ENCODE peak calls at places on chromosomes 11 and 22, in eight cellular contexts. One of them, this sample, is unnamed.

GRCh38 chr11:129252621-129253020 is 60.5 kb upstream of the ARHGAP32 start:
- DNase-seq in HFF-Myc: no peak
- DNase-seq in Jurkat, Clone E6-1: no peak
- DNase-seq in HCT116: no peak
- DNase-seq in CD4-positive, CD25-positive, alpha-beta regulatory T cell: no peak
- DNase-seq in T-helper 1 cell: no peak
- DNase-seq in IMR-90: no peak
- DNase-seq in kidney: no peak
- DNase-seq in this sample: no peak

GRCh38 chr11:119709638-119710346 is 19.2 kb downstream of the NECTIN1 start:
- DNase-seq in HFF-Myc: peak
- DNase-seq in Jurkat, Clone E6-1: peak
- DNase-seq in HCT116: no peak
- DNase-seq in CD4-positive, CD25-positive, alpha-beta regulatory T cell: no peak
- DNase-seq in T-helper 1 cell: no peak
- DNase-seq in IMR-90: peak
- DNase-seq in kidney: no peak
- DNase-seq in this sample: no peak

GRCh38 chr11:101583180-101584128 is at the start of gene TRPC6:
- DNase-seq in HFF-Myc: no peak
- DNase-seq in Jurkat, Clone E6-1: no peak
- DNase-seq in HCT116: no peak
- DNase-seq in CD4-positive, CD25-positive, alpha-beta regulatory T cell: no peak
- DNase-seq in T-helper 1 cell: no peak
- DNase-seq in IMR-90: peak
- DNase-seq in kidney: peak
- DNase-seq in this sample: peak

GRCh38 chr22:49354516-49355205 is 473.0 kb downstream of the BRD1 start:
- DNase-seq in HFF-Myc: no peak
- DNase-seq in Jurkat, Clone E6-1: no peak
- DNase-seq in HCT116: no peak
- DNase-seq in CD4-positive, CD25-positive, alpha-beta regulatory T cell: no peak
- DNase-seq in T-helper 1 cell: no peak
- DNase-seq in IMR-90: no peak
- DNase-seq in kidney: peak
- DNase-seq in this sample: no peak

GRCh38 chr11:38547464-38547863 is 1949.4 kb upstream of the RAG2 start:
- DNase-seq in HFF-Myc: no peak
- DNase-seq in Jurkat, Clone E6-1: no peak
- DNase-seq in HCT116: no peak
- DNase-seq in CD4-positive, CD25-positive, alpha-beta regulatory T cell: no peak
- DNase-seq in T-helper 1 cell: no peak
- DNase-seq in IMR-90: no peak
- DNase-seq in kidney: no peak
- DNase-seq in this sample: no peak

GRCh38 chr11:48047616-48048015 is 67.3 kb downstream of the PTPRJ start:
- DNase-seq in HFF-Myc: no peak
- DNase-seq in Jurkat, Clone E6-1: no peak
- DNase-seq in HCT116: no peak
- DNase-seq in CD4-positive, CD25-positive, alpha-beta regulatory T cell: no peak
- DNase-seq in T-helper 1 cell: no peak
- DNase-seq in IMR-90: peak
- DNase-seq in kidney: peak
- DNase-seq in this sample: no peak

GRCh38 chr22:31346255-31346732 is at the start of gene PATZ1:
- DNase-seq in HFF-Myc: no peak
- DNase-seq in Jurkat, Clone E6-1: peak
- DNase-seq in HCT116: peak
- DNase-seq in CD4-positive, CD25-positive, alpha-beta regulatory T cell: peak
- DNase-seq in T-helper 1 cell: peak
- DNase-seq in IMR-90: peak
- DNase-seq in kidney: peak
- DNase-seq in this sample: peak

GRCh38 chr11:17036666-17037658 is 22.7 kb upstream of the PLEKHA7 start:
- DNase-seq in HFF-Myc: no peak
- DNase-seq in Jurkat, Clone E6-1: no peak
- DNase-seq in HCT116: peak
- DNase-seq in CD4-positive, CD25-positive, alpha-beta regulatory T cell: no peak
- DNase-seq in T-helper 1 cell: no peak
- DNase-seq in IMR-90: no peak
- DNase-seq in kidney: no peak
- DNase-seq in this sample: peak

GRCh38 chr11:84398017-84398626 is 1112.0 kb upstream of the CCDC90B start:
- DNase-seq in HFF-Myc: no peak
- DNase-seq in Jurkat, Clone E6-1: peak
- DNase-seq in HCT116: no peak
- DNase-seq in CD4-positive, CD25-positive, alpha-beta regulatory T cell: no peak
- DNase-seq in T-helper 1 cell: no peak
- DNase-seq in IMR-90: peak
- DNase-seq in kidney: no peak
- DNase-seq in this sample: no peak

GRCh38 chr22:43389227-43389836 is 22.5 kb upstream of the MPPED1 start:
- DNase-seq in HFF-Myc: no peak
- DNase-seq in Jurkat, Clone E6-1: no peak
- DNase-seq in HCT116: no peak
- DNase-seq in CD4-positive, CD25-positive, alpha-beta regulatory T cell: no peak
- DNase-seq in T-helper 1 cell: no peak
- DNase-seq in IMR-90: no peak
- DNase-seq in kidney: peak
- DNase-seq in this sample: no peak

GRCh38 chr11:120054016-120054752 is 83.7 kb downstream of the TRIM29 start:
- DNase-seq in HFF-Myc: no peak
- DNase-seq in Jurkat, Clone E6-1: no peak
- DNase-seq in HCT116: no peak
- DNase-seq in CD4-positive, CD25-positive, alpha-beta regulatory T cell: no peak
- DNase-seq in T-helper 1 cell: no peak
- DNase-seq in IMR-90: no peak
- DNase-seq in kidney: no peak
- DNase-seq in this sample: no peak

GRCh38 chr22:24426436-24426835 is 963 bp upstream of the ADORA2A start:
- DNase-seq in HFF-Myc: no peak
- DNase-seq in Jurkat, Clone E6-1: no peak
- DNase-seq in HCT116: no peak
- DNase-seq in CD4-positive, CD25-positive, alpha-beta regulatory T cell: no peak
- DNase-seq in T-helper 1 cell: no peak
- DNase-seq in IMR-90: no peak
- DNase-seq in kidney: no peak
- DNase-seq in this sample: no peak

GRCh38 chr11:75768112-75768908 is at the start of gene DGAT2:
- DNase-seq in HFF-Myc: no peak
- DNase-seq in Jurkat, Clone E6-1: peak
- DNase-seq in HCT116: peak
- DNase-seq in CD4-positive, CD25-positive, alpha-beta regulatory T cell: peak
- DNase-seq in T-helper 1 cell: peak
- DNase-seq in IMR-90: peak
- DNase-seq in kidney: peak
- DNase-seq in this sample: peak

GRCh38 chr11:115980336-115980735 is 476.1 kb upstream of the CADM1 start:
- DNase-seq in HFF-Myc: no peak
- DNase-seq in Jurkat, Clone E6-1: no peak
- DNase-seq in HCT116: no peak
- DNase-seq in CD4-positive, CD25-positive, alpha-beta regulatory T cell: no peak
- DNase-seq in T-helper 1 cell: no peak
- DNase-seq in IMR-90: no peak
- DNase-seq in kidney: no peak
- DNase-seq in this sample: no peak

GRCh38 chr22:37254206-37254866 is 10.3 kb upstream of the RAC2 start:
- DNase-seq in HFF-Myc: no peak
- DNase-seq in Jurkat, Clone E6-1: no peak
- DNase-seq in HCT116: no peak
- DNase-seq in CD4-positive, CD25-positive, alpha-beta regulatory T cell: no peak
- DNase-seq in T-helper 1 cell: no peak
- DNase-seq in IMR-90: peak
- DNase-seq in kidney: no peak
- DNase-seq in this sample: no peak

GRCh38 chr11:15113381-15113780 is 1.3 kb upstream of the INSC start:
- DNase-seq in HFF-Myc: no peak
- DNase-seq in Jurkat, Clone E6-1: peak
- DNase-seq in HCT116: no peak
- DNase-seq in CD4-positive, CD25-positive, alpha-beta regulatory T cell: no peak
- DNase-seq in T-helper 1 cell: no peak
- DNase-seq in IMR-90: no peak
- DNase-seq in kidney: no peak
- DNase-seq in this sample: peak

GRCh38 chr11:61949169-61950034 is 749 bp upstream of the BEST1 start:
- DNase-seq in HFF-Myc: peak
- DNase-seq in Jurkat, Clone E6-1: peak
- DNase-seq in HCT116: peak
- DNase-seq in CD4-positive, CD25-positive, alpha-beta regulatory T cell: no peak
- DNase-seq in T-helper 1 cell: no peak
- DNase-seq in IMR-90: peak
- DNase-seq in kidney: peak
- DNase-seq in this sample: peak

GRCh38 chr22:38172489-38173155 is 9.0 kb downstream of the PLA2G6 start:
- DNase-seq in HFF-Myc: no peak
- DNase-seq in Jurkat, Clone E6-1: no peak
- DNase-seq in HCT116: no peak
- DNase-seq in CD4-positive, CD25-positive, alpha-beta regulatory T cell: no peak
- DNase-seq in T-helper 1 cell: peak
- DNase-seq in IMR-90: peak
- DNase-seq in kidney: peak
- DNase-seq in this sample: peak

GRCh38 chr11:46877580-46877979 is 31.5 kb upstream of the CKAP5 start:
- DNase-seq in HFF-Myc: no peak
- DNase-seq in Jurkat, Clone E6-1: no peak
- DNase-seq in HCT116: no peak
- DNase-seq in CD4-positive, CD25-positive, alpha-beta regulatory T cell: no peak
- DNase-seq in T-helper 1 cell: no peak
- DNase-seq in IMR-90: no peak
- DNase-seq in kidney: no peak
- DNase-seq in this sample: no peak

GRCh38 chr11:70618471-70619101 is 220.3 kb downstream of the CTTN start:
- DNase-seq in HFF-Myc: no peak
- DNase-seq in Jurkat, Clone E6-1: no peak
- DNase-seq in HCT116: no peak
- DNase-seq in CD4-positive, CD25-positive, alpha-beta regulatory T cell: no peak
- DNase-seq in T-helper 1 cell: no peak
- DNase-seq in IMR-90: no peak
- DNase-seq in kidney: no peak
- DNase-seq in this sample: peak

GRCh38 chr11:35282226-35282882 is 137.0 kb downstream of the SLC1A2 start:
- DNase-seq in HFF-Myc: no peak
- DNase-seq in Jurkat, Clone E6-1: no peak
- DNase-seq in HCT116: no peak
- DNase-seq in CD4-positive, CD25-positive, alpha-beta regulatory T cell: no peak
- DNase-seq in T-helper 1 cell: no peak
- DNase-seq in IMR-90: peak
- DNase-seq in kidney: no peak
- DNase-seq in this sample: no peak

GRCh38 chr11:45655347-45655756 is 10.1 kb downstream of the CHST1 start:
- DNase-seq in HFF-Myc: peak
- DNase-seq in Jurkat, Clone E6-1: peak
- DNase-seq in HCT116: peak
- DNase-seq in CD4-positive, CD25-positive, alpha-beta regulatory T cell: peak
- DNase-seq in T-helper 1 cell: peak
- DNase-seq in IMR-90: peak
- DNase-seq in kidney: peak
- DNase-seq in this sample: peak

GRCh38 chr11:112656772-112657428 is 304.3 kb upstream of the NCAM1 start:
- DNase-seq in HFF-Myc: no peak
- DNase-seq in Jurkat, Clone E6-1: no peak
- DNase-seq in HCT116: peak
- DNase-seq in CD4-positive, CD25-positive, alpha-beta regulatory T cell: no peak
- DNase-seq in T-helper 1 cell: no peak
- DNase-seq in IMR-90: peak
- DNase-seq in kidney: no peak
- DNase-seq in this sample: no peak

GRCh38 chr22:25754527-25755202 is 12.7 kb downstream of the MYO18B start:
- DNase-seq in HFF-Myc: no peak
- DNase-seq in Jurkat, Clone E6-1: no peak
- DNase-seq in HCT116: no peak
- DNase-seq in CD4-positive, CD25-positive, alpha-beta regulatory T cell: no peak
- DNase-seq in T-helper 1 cell: no peak
- DNase-seq in IMR-90: peak
- DNase-seq in kidney: no peak
- DNase-seq in this sample: peak

GRCh38 chr11:8092587-8093424 is 11.8 kb downstream of the TUB start:
- DNase-seq in HFF-Myc: peak
- DNase-seq in Jurkat, Clone E6-1: peak
- DNase-seq in HCT116: peak
- DNase-seq in CD4-positive, CD25-positive, alpha-beta regulatory T cell: no peak
- DNase-seq in T-helper 1 cell: no peak
- DNase-seq in IMR-90: peak
- DNase-seq in kidney: no peak
- DNase-seq in this sample: peak

GRCh38 chr11:37370817-37371216 is 772.8 kb upstream of the RAG2 start:
- DNase-seq in HFF-Myc: no peak
- DNase-seq in Jurkat, Clone E6-1: no peak
- DNase-seq in HCT116: no peak
- DNase-seq in CD4-positive, CD25-positive, alpha-beta regulatory T cell: no peak
- DNase-seq in T-helper 1 cell: no peak
- DNase-seq in IMR-90: no peak
- DNase-seq in kidney: no peak
- DNase-seq in this sample: no peak

GRCh38 chr22:37571992-37572373 is 7.9 kb downstream of the LGALS2 start:
- DNase-seq in HFF-Myc: no peak
- DNase-seq in Jurkat, Clone E6-1: no peak
- DNase-seq in HCT116: no peak
- DNase-seq in CD4-positive, CD25-positive, alpha-beta regulatory T cell: no peak
- DNase-seq in T-helper 1 cell: no peak
- DNase-seq in IMR-90: no peak
- DNase-seq in kidney: no peak
- DNase-seq in this sample: no peak

GRCh38 chr11:28738549-28738948 is 630.4 kb downstream of the METTL15 start:
- DNase-seq in HFF-Myc: no peak
- DNase-seq in Jurkat, Clone E6-1: no peak
- DNase-seq in HCT116: no peak
- DNase-seq in CD4-positive, CD25-positive, alpha-beta regulatory T cell: no peak
- DNase-seq in T-helper 1 cell: no peak
- DNase-seq in IMR-90: peak
- DNase-seq in kidney: no peak
- DNase-seq in this sample: no peak

GRCh38 chr11:75347781-75348613 is 3.5 kb downstream of the ARRB1 start:
- DNase-seq in HFF-Myc: peak
- DNase-seq in Jurkat, Clone E6-1: no peak
- DNase-seq in HCT116: no peak
- DNase-seq in CD4-positive, CD25-positive, alpha-beta regulatory T cell: no peak
- DNase-seq in T-helper 1 cell: no peak
- DNase-seq in IMR-90: peak
- DNase-seq in kidney: peak
- DNase-seq in this sample: no peak

GRCh38 chr11:48101044-48101733 is 115.4 kb upstream of the OR4B1 start:
- DNase-seq in HFF-Myc: no peak
- DNase-seq in Jurkat, Clone E6-1: no peak
- DNase-seq in HCT116: no peak
- DNase-seq in CD4-positive, CD25-positive, alpha-beta regulatory T cell: no peak
- DNase-seq in T-helper 1 cell: no peak
- DNase-seq in IMR-90: no peak
- DNase-seq in kidney: no peak
- DNase-seq in this sample: no peak

GRCh38 chr11:114794048-114794684 is 115.8 kb downstream of the NXPE2 start:
- DNase-seq in HFF-Myc: no peak
- DNase-seq in Jurkat, Clone E6-1: no peak
- DNase-seq in HCT116: no peak
- DNase-seq in CD4-positive, CD25-positive, alpha-beta regulatory T cell: no peak
- DNase-seq in T-helper 1 cell: no peak
- DNase-seq in IMR-90: no peak
- DNase-seq in kidney: no peak
- DNase-seq in this sample: no peak

GRCh38 chr22:44363980-44364749 is 51.4 kb upstream of the SHISAL1 start:
- DNase-seq in HFF-Myc: no peak
- DNase-seq in Jurkat, Clone E6-1: no peak
- DNase-seq in HCT116: no peak
- DNase-seq in CD4-positive, CD25-positive, alpha-beta regulatory T cell: no peak
- DNase-seq in T-helper 1 cell: no peak
- DNase-seq in IMR-90: no peak
- DNase-seq in kidney: peak
- DNase-seq in this sample: no peak

GRCh38 chr11:128695539-128696221 is 1.8 kb downstream of the FLI1 start:
- DNase-seq in HFF-Myc: no peak
- DNase-seq in Jurkat, Clone E6-1: peak
- DNase-seq in HCT116: no peak
- DNase-seq in CD4-positive, CD25-positive, alpha-beta regulatory T cell: peak
- DNase-seq in T-helper 1 cell: no peak
- DNase-seq in IMR-90: no peak
- DNase-seq in kidney: peak
- DNase-seq in this sample: peak

GRCh38 chr22:41976070-41976901 is 7.0 kb downstream of the SEPTIN3 start:
- DNase-seq in HFF-Myc: no peak
- DNase-seq in Jurkat, Clone E6-1: no peak
- DNase-seq in HCT116: no peak
- DNase-seq in CD4-positive, CD25-positive, alpha-beta regulatory T cell: peak
- DNase-seq in T-helper 1 cell: peak
- DNase-seq in IMR-90: no peak
- DNase-seq in kidney: no peak
- DNase-seq in this sample: peak